ENCODE peak calls at places on chromosome 7, in seven cellular contexts. Q is A172; N is activated naive CD8-positive, alpha-beta T cell treated with anti-CD3 and anti-CD28 coated beads, Interleukin-2, amount 50 U/mL, for 16 hours; Y is NCI-H2227 treated with DMSO at 0.1 percent for 48 hours; R is hepatocyte; W is stimulated activated CD4-positive, alpha-beta T cell treated with anti-CD3 and anti-CD28 coated beads, Interleukin-15, amount 100 ng/mL, for 1 hour; A is neural crest cell. L is an unnamed sample.

GRCh38 chr7:134140889-134141867 is 14.0 kb downstream of the LRGUK start:
- DNase-seq in Q (peak; percentile 48), N (no peak), Y (peak; percentile 37), R (peak; percentile 75), W (peak; percentile 14), A (peak; percentile 77), L (no peak)

GRCh38 chr7:143504215-143504936 is 26.7 kb downstream of the TAS2R41 start:
- DNase-seq in Q (no peak), N (no peak), Y (no peak), R (no peak), W (no peak), A (no peak), L (no peak)

GRCh38 chr7:6615853-6616555 is 594 bp downstream of the ZNF853 start:
- DNase-seq in Q (no peak), N (no peak), Y (no peak), R (peak; percentile 41), W (no peak), A (peak; percentile 18), L (no peak)

GRCh38 chr7:104805449-104806317 is 208.3 kb upstream of the KMT2E start:
- DNase-seq in Q (no peak), N (no peak), Y (no peak), R (no peak), W (no peak), A (no peak), L (no peak)

GRCh38 chr7:69982197-69982596 is 383.9 kb downstream of the AUTS2 start:
- DNase-seq in Q (no peak), N (no peak), Y (no peak), R (no peak), W (no peak), A (no peak), L (no peak)

GRCh38 chr7:107891619-107892366 is 810 bp downstream of the DLD start:
- DNase-seq in Q (peak; percentile 42), N (no peak), Y (no peak), R (no peak), W (no peak), A (no peak), L (no peak)

GRCh38 chr7:115600196-115600595 is 430.4 kb downstream of the TFEC start:
- DNase-seq in Q (no peak), N (no peak), Y (no peak), R (no peak), W (no peak), A (no peak), L (no peak)

GRCh38 chr7:92695308-92696261 is 105.4 kb upstream of the FAM133B start:
- DNase-seq in Q (peak; percentile 65), N (no peak), Y (peak; percentile 52), R (peak; percentile 87), W (no peak), A (peak; percentile 35), L (no peak)

GRCh38 chr7:149304006-149304405 is 42.0 kb downstream of the ZNF783 start:
- DNase-seq in Q (no peak), N (no peak), Y (no peak), R (no peak), W (no peak), A (no peak), L (no peak)

GRCh38 chr7:81501220-81501619 is 268.6 kb downstream of the HGF start:
- DNase-seq in Q (peak; percentile 11), N (no peak), Y (no peak), R (peak; percentile 23), W (no peak), A (no peak), L (no peak)

GRCh38 chr7:11177793-11178192 is 204.1 kb downstream of the PHF14 start:
- DNase-seq in Q (no peak), N (no peak), Y (no peak), R (no peak), W (no peak), A (no peak), L (no peak)

GRCh38 chr7:1669486-1669951 is 558 bp upstream of the ELFN1 start:
- DNase-seq in Q (no peak), N (no peak), Y (no peak), R (peak; percentile 48), W (no peak), A (no peak), L (no peak)

GRCh38 chr7:31875424-31875823 is 188.4 kb downstream of the PPP1R17 start:
- DNase-seq in Q (peak; percentile 92), N (no peak), Y (no peak), R (no peak), W (no peak), A (no peak), L (no peak)

GRCh38 chr7:1639578-1640175 is 30.4 kb upstream of the ELFN1 start:
- DNase-seq in Q (no peak), N (no peak), Y (no peak), R (no peak), W (no peak), A (no peak), L (no peak)

GRCh38 chr7:99312316-99313203 is 13.1 kb upstream of the ARPC1A start:
- DNase-seq in Q (peak; percentile 60), N (peak; percentile 41), Y (peak; percentile 27), R (peak; percentile 83), W (peak; percentile 57), A (peak; percentile 74), L (no peak)

GRCh38 chr7:159098795-159099194 is 45.9 kb downstream of the VIPR2 start:
- DNase-seq in Q (no peak), N (no peak), Y (no peak), R (peak; percentile 33), W (no peak), A (no peak), L (no peak)